ENCODE peak calls at places on chromosomes 2 and 18, in nine cellular contexts. J is PC-3, C is RWPE1, X is MM.1S, L is A549, S is IMR-90, U is AG04450, M is cardiac muscle cell, V is adrenal gland. R is an unnamed sample.

GRCh38 chr2:127656569-127657231 is 10.7 kb downstream of the GPR17 start:
- DNase-seq in V (no peak), C (no peak), J (no peak), U (no peak), S (no peak), M (no peak), L (no peak), X (no peak), R (no peak)

GRCh38 chr2:20401495-20401855 is 45.4 kb upstream of the RHOB start:
- DNase-seq in X (no peak), J (no peak), C (peak), S (no peak), V (no peak), L (no peak), U (no peak), M (no peak), R (no peak)

GRCh38 chr18:49185636-49186035 is 234.9 kb upstream of the SMAD7 start:
- DNase-seq in X (no peak), J (no peak), L (no peak), C (no peak), S (peak), M (no peak), U (no peak), V (no peak), R (no peak)

GRCh38 chr18:2826581-2826980 is 20.2 kb upstream of the EMILIN2 start:
- DNase-seq in C (no peak), J (no peak), L (no peak), S (no peak), V (peak), X (no peak), M (peak), U (no peak), R (no peak)

GRCh38 chr2:227376911-227377396 is 2.2 kb downstream of the TM4SF20 start:
- DNase-seq in C (no peak), L (no peak), U (peak), M (no peak), V (peak), X (no peak), S (peak), J (no peak), R (no peak)

GRCh38 chr18:46152436-46152807 is 48.2 kb downstream of the HAUS1 start:
- DNase-seq in V (peak), J (peak), X (no peak), M (no peak), C (peak), S (peak), U (no peak), L (no peak), R (no peak)

GRCh38 chr2:73984922-73985317 is 210 bp downstream of the TET3 start:
- DNase-seq in L (peak), C (no peak), S (no peak), J (peak), V (no peak), X (peak), M (no peak), U (no peak), R (peak)

GRCh38 chr2:20507711-20508110 is 60.8 kb downstream of the RHOB start:
- DNase-seq in J (no peak), S (no peak), V (no peak), X (no peak), U (no peak), L (no peak), C (no peak), M (no peak), R (no peak)

GRCh38 chr2:105787376-105788318 is 42.9 kb downstream of the NCK2 start:
- DNase-seq in J (peak), S (no peak), X (no peak), U (no peak), L (no peak), C (no peak), V (peak), M (peak), R (no peak)

GRCh38 chr2:189797902-189798301 is 13.7 kb downstream of the PMS1 start:
- DNase-seq in C (no peak), V (no peak), U (no peak), S (no peak), J (no peak), M (no peak), L (no peak), X (no peak), R (no peak)

GRCh38 chr2:189799531-189799930 is 15.3 kb downstream of the PMS1 start:
- DNase-seq in V (peak), U (no peak), L (no peak), C (peak), X (no peak), J (peak), M (no peak), S (peak), R (no peak)

GRCh38 chr2:189799030-189799331 is 14.7 kb downstream of the PMS1 start:
- DNase-seq in C (no peak), L (no peak), X (no peak), U (no peak), V (no peak), S (no peak), J (no peak), M (no peak), R (no peak)

GRCh38 chr2:189802396-189802912 is 18.2 kb downstream of the PMS1 start:
- DNase-seq in X (no peak), S (peak), U (no peak), C (no peak), J (no peak), V (no peak), L (no peak), M (no peak), R (no peak)

DNA sequence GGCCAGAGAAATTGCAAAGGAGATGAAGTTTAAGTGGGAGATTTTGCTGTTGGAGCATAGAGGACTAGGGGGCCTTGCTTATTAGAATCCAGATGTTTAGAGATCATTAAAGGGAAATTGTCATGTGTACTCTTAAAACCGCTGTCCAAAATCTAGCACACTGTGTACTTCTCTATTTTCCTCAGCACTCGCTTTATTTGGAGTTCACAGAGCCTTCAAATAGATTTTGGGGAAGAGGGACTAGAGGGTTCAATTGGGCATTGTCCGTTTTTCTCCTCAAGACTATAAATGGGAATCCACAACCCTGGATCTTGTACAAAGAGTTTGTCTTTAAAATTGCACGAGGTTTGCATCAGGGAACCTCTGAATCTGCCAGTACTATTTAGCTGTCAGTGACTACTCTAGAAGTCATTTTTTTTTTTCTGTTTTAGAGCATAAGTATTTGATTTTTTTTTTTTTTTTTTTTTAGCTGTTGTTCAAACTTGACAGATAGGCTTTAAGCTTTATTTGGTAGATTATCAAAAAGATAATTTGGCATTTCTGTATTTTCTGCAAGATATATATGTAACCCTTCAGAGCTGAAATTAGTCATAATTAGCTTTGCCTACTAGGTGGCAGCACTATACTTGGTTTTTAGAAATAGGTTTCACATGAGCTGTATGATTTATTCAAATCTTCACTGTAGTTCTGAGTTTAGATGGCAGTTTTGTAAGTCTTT is 14.2 kb downstream of the PMS1 start:
- DNase-seq in J (peak), U (no peak), C (peak), S (peak), M (no peak), L (no peak), V (no peak), X (peak), R (peak)
- TF ChIP-seq CTCF in J (peak), U (peak), C (peak), S (peak), M (peak), L (peak), V (no peak), X (peak), R (peak)

GRCh38 chr2:25036221-25036559 is 5.7 kb upstream of the EFR3B start:
- DNase-seq in M (peak), C (no peak), J (no peak), V (no peak), L (no peak), X (no peak), U (no peak), S (no peak), R (no peak)

GRCh38 chr2:25039126-25039525 is 2.8 kb upstream of the EFR3B start:
- DNase-seq in M (no peak), J (no peak), U (no peak), S (no peak), X (no peak), V (no peak), C (no peak), L (no peak), R (no peak)

GRCh38 chr2:25034081-25034480 is 7.8 kb upstream of the EFR3B start:
- DNase-seq in V (no peak), X (no peak), S (no peak), U (no peak), M (no peak), L (no peak), C (no peak), J (no peak), R (no peak)

GRCh38 chr2:25032901-25033300 is 9.0 kb upstream of the EFR3B start:
- DNase-seq in U (no peak), M (no peak), V (no peak), S (no peak), C (no peak), J (peak), L (no peak), X (no peak), R (no peak)

DNA sequence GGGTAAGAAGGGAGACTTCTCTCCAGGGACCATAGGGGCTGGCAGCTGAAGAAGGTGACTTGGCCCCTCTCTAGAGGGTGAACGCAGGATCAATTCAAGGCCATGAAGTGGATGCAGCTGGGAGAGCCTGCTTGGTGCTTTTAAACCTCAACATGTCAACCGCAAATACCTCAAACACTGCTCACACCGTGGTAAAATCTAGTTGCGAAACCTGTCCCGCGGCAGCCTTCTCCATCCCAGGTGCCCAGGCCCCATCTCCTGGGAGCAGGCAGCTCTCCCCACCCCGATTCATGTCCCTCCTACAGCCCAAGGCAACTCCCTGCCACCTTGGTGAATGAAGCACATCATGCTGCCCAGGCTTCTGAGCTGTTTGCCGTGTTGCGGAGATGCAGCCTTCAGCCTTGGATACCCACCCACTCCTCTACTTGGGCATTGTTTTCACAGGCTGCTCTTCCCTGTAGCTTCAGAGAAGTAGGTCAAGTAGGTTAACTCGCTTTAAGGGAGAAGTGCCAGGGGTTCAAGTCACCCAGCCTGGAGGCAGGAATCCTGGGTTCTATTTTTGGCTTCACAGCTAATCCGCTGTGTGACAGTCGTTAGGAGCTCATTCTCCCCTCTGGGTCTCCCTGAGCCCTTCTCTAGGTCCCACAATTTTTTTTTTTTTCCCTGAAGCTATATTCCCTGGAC is 6.2 kb upstream of the EFR3B start:
- DNase-seq in U (no peak), J (peak), L (no peak), V (no peak), X (no peak), S (no peak), C (no peak), M (no peak), R (no peak)
- TF ChIP-seq CTCF in U (no peak), J (no peak), L (no peak), V (no peak), X (no peak), S (no peak), C (no peak), M (no peak), R (no peak)

GRCh38 chr2:162155093-162155492 is 3.0 kb upstream of the GCG start:
- DNase-seq in J (peak), L (no peak), U (no peak), C (no peak), V (no peak), M (no peak), S (no peak), X (no peak), R (no peak)
- TF ChIP-seq CTCF in J (peak), L (no peak), U (no peak), C (no peak), V (no peak), M (no peak), S (peak), X (peak), R (no peak)

DNA sequence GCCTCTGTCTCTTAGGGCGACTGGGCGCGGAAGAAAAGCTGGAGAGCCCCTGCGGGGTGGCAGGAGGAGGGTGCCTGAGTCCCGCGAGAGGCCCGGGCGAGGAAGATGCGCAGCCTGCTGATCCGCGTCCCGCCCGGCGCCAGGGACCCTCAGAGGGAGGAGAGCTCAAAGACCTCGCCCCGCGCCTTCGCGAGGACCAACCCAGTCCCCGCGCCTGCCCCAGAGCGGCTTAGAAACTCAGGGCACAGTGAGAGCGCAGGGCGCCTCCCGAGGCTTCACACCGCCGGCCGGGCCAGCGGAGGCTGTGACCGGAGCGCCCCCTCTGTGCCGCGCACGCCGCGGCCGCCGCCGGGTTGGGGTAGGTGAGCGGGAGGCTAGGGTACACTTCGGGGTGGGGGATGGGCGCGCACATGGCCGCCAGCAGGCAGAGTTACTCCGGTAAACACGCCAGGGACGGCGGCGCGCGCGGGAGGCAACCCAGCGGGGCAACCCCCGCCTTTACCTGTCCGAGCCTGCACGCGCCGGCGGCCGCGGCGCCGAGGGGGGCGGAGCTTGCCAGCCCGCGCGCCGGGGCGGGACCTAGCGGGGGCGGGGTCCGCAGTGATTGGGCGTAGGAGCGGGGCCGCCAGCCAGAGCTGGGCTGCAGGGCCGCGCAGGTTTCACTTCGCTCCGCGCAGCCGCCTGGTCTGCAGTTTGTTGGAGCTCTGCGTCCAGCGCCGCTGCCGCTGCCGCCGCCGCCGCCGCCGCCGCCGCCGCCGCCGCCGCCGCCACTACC is at the start of gene BCL2L11:
- DNase-seq in C (peak), X (peak), J (peak), L (peak), S (peak), M (peak), V (peak), U (peak), R (peak)
- TF ChIP-seq CTCF in C (no peak), X (peak), J (peak), L (peak), S (peak), M (peak), V (no peak), U (peak), R (peak)